ENCODE peak calls at places on chromosomes 2 and 18, in seven cellular contexts. P is SK-N-SH, E is K562, R is A549, D is GM12878, A is HCT116, B is H1. U is an unnamed sample.

GRCh38 chr2:147806846-147807245 is 38.0 kb upstream of the ACVR2A start:
- DNase-seq in A (no peak), B (no peak), D (no peak), R (no peak), E (no peak), P (no peak), U (peak; percentile 19)

GRCh38 chr2:46982356-46983064 is 66.9 kb upstream of the MCFD2 start:
- DNase-seq in A (no peak), E (no peak), B (no peak), R (no peak), D (no peak), P (no peak), U (no peak)

GRCh38 chr18:34951625-34952379 is 89.4 kb upstream of the MAPRE2 start:
- DNase-seq in A (no peak), P (no peak), E (no peak), B (no peak), R (no peak), D (no peak), U (no peak)

GRCh38 chr2:132373391-132374135 is 43.0 kb upstream of the GPR39 start:
- DNase-seq in R (no peak), A (no peak), D (no peak), E (no peak), B (no peak), P (no peak), U (no peak)

GRCh38 chr2:119473621-119474370 is 42.1 kb downstream of the TMEM37 start:
- DNase-seq in P (no peak), E (no peak), A (no peak), R (no peak), B (no peak), D (no peak), U (no peak)

GRCh38 chr2:62787381-62787780 is 81.9 kb downstream of the EHBP1 start:
- DNase-seq in P (peak; percentile 31), E (no peak), D (no peak), A (no peak), R (peak; percentile 50), B (no peak), U (peak; percentile 51)

GRCh38 chr2:25490220-25490619 is 148.5 kb upstream of the DNMT3A start:
- DNase-seq in B (no peak), D (no peak), P (no peak), A (no peak), E (no peak), R (no peak), U (no peak)

GRCh38 chr2:97995026-97995733 is 568 bp downstream of the TMEM131 start:
- DNase-seq in B (peak; percentile 75), R (peak; percentile 40), A (no peak), D (peak; percentile 70), P (peak; percentile 88), E (peak; percentile 75), U (peak; percentile 17)

GRCh38 chr18:48328473-48329205 is 80.5 kb downstream of the ZBTB7C start:
- DNase-seq in A (peak; percentile 8), E (no peak), D (no peak), P (no peak), R (peak; percentile 11), B (no peak), U (peak; percentile 46)

GRCh38 chr2:1674766-1675397 is 69.4 kb downstream of the PXDN start:
- DNase-seq in P (no peak), B (no peak), R (no peak), A (no peak), E (no peak), D (no peak), U (no peak)

GRCh38 chr2:19739256-19739655 is 162.5 kb downstream of the TTC32 start:
- DNase-seq in P (no peak), E (no peak), D (no peak), B (no peak), R (no peak), A (no peak), U (peak; percentile 46)

GRCh38 chr18:35247412-35248249 is 6.8 kb downstream of the ZNF397 start:
- DNase-seq in A (no peak), P (no peak), B (no peak), R (no peak), E (no peak), D (no peak), U (no peak)

GRCh38 chr2:127408807-127409099 is 9.5 kb upstream of the PROC start:
- DNase-seq in P (no peak), A (no peak), E (no peak), R (no peak), B (no peak), D (no peak), U (no peak)

GRCh38 chr2:30708491-30709290 is 98.6 kb downstream of the CAPN13 start:
- DNase-seq in D (no peak), P (no peak), B (peak; percentile 37), E (peak; percentile 24), A (no peak), R (peak; percentile 31), U (peak; percentile 47)

GRCh38 chr2:74593826-74594467 is 39.4 kb downstream of the DOK1 start:
- DNase-seq in R (no peak), B (no peak), P (no peak), E (no peak), D (no peak), A (no peak), U (no peak)

GRCh38 chr2:65392609-65393008 is 39.8 kb downstream of the SPRED2 start:
- DNase-seq in D (no peak), B (no peak), P (no peak), A (no peak), E (no peak), R (no peak), U (no peak)

GRCh38 chr2:207766697-207767460 is 2.8 kb downstream of the FZD5 start:
- DNase-seq in E (no peak), D (no peak), P (no peak), B (peak; percentile 69), R (no peak), A (no peak), U (no peak)

GRCh38 chr2:85089464-85090072 is 43.6 kb upstream of the TCF7L1 start:
- DNase-seq in D (no peak), P (no peak), A (no peak), E (no peak), R (no peak), B (peak; percentile 52), U (no peak)

GRCh38 chr2:55809875-55810620 is 113.5 kb downstream of the EFEMP1 start:
- DNase-seq in B (no peak), A (no peak), P (no peak), R (peak; percentile 73), D (no peak), E (no peak), U (peak; percentile 19)

GRCh38 chr18:72910045-72910444 is 42.3 kb upstream of the NETO1 start:
- DNase-seq in B (no peak), E (no peak), R (no peak), A (no peak), D (no peak), P (no peak), U (no peak)

GRCh38 chr2:168775837-168776236 is 26.6 kb upstream of the NOSTRIN start:
- DNase-seq in R (no peak), E (no peak), B (no peak), A (no peak), D (no peak), P (no peak), U (no peak)
- TF ChIP-seq RAD21 in R (no peak), E (no peak), B (no peak), A (no peak), D (no peak), P (no peak), U (no peak)

DNA sequence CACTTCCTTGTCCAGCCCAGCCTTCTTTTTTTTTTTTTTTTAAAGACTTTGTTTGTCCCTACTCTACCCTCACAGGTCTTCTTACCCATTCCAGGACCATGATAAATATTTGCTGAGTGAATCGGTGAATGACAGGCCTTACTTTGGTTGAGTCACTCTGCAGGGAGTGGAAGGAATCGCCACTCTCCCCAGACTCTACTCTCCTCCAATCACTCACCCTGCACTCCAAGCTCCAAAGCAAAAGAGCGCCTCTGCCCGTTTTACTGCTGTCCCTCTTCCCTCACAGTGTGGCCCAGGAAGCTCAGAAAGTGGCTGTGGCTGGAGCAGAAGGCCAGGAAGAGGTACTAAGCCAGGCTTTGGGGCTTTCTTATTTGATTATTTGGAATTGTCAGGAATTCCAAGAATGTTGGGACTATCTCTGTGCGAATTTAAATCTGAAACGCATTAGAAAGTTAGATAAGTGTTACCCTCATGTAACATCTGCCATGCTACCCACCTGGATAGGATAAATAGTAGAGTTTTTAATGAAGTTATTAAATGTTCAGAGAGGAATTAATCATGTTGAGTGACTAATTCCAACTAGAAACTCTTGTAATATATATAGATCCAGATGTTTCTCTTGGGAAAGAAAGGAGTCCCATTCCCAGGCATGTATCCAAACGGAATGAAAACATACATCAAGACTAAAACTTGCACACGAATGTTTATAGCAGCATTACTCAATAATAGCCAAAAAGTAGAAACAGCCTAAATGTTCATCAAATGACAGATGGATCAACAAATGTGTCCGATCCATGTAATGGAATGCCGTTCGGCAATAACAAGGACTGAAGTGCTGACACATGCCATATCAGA is 43.0 kb upstream of the CHMP1B start:
- DNase-seq in A (peak; percentile 52), R (peak; percentile 85), E (no peak), B (no peak), D (no peak), P (no peak), U (peak; percentile 64)
- TF ChIP-seq RAD21 in A (no peak), R (no peak), E (no peak), B (peak; percentile 23), D (no peak), P (no peak), U (no peak)

GRCh38 chr2:3185256-3185655 is 192.4 kb downstream of the EIPR1 start:
- DNase-seq in R (no peak), P (no peak), A (no peak), D (no peak), B (no peak), E (no peak), U (no peak)
- TF ChIP-seq RAD21 in R (no peak), P (no peak), A (no peak), D (no peak), B (no peak), E (no peak), U (no peak)

GRCh38 chr2:36809046-36809445 is 112.5 kb downstream of the VIT start:
- DNase-seq in D (no peak), B (no peak), P (no peak), A (no peak), R (no peak), E (no peak), U (no peak)

GRCh38 chr2:36807223-36807886 is 110.8 kb downstream of the VIT start:
- DNase-seq in B (no peak), E (no peak), A (no peak), P (no peak), D (no peak), R (no peak), U (no peak)

GRCh38 chr2:36811071-36811470 is 114.6 kb downstream of the VIT start:
- DNase-seq in E (no peak), B (no peak), R (no peak), A (no peak), P (no peak), D (no peak), U (no peak)

GRCh38 chr2:36808386-36808785 is 111.9 kb downstream of the VIT start:
- DNase-seq in P (no peak), B (no peak), A (no peak), D (no peak), R (peak; percentile 10), E (no peak), U (no peak)

DNA sequence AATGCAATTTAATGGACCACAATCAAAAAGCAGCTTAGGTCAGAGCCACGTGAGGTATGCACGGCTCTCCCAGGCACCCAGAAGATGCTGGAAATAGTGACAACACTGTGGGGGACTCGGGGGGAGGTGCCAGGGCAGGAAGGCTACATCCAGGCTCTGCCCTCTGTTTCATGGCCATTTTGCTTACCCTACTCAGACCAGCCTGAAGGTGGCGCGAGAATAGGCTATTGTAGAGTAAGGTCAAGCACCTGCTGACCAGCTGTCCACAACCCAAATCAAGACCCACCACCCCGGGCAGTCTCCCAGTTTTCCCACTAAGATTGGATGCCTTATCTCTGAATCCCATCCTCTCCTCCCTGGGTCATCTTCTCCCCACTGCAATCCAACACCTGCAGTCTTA is 115.7 kb downstream of the VIT start:
- DNase-seq in B (peak; percentile 83), R (peak; percentile 46), P (peak; percentile 53), E (peak; percentile 43), A (peak; percentile 22), D (no peak), U (no peak)
- TF ChIP-seq RAD21 in B (peak; percentile 72), R (no peak), P (peak; percentile 36), E (peak; percentile 45), A (peak; percentile 42), D (no peak), U (no peak)

U was measured in IMR-90.